ENCODE peak calls at places on chromosomes 6 and 20, in four cellular contexts. I, S, C and T are unnamed samples.

GRCh38 chr6:159655409-159655988 is 37.5 kb downstream of the SOD2 start:
- DNase-seq in S (no peak), I (no peak), C (no peak), T (no peak)

GRCh38 chr6:71982385-71982784 is 96.0 kb downstream of the RIMS1 start:
- DNase-seq in C (no peak), S (no peak), I (no peak), T (no peak)

GRCh38 chr6:43532201-43532600 is 15.3 kb downstream of the POLR1C start:
- DNase-seq in S (no peak), C (no peak), I (no peak), T (peak)

GRCh38 chr20:41889125-41889870 is 271.1 kb upstream of the CHD6 start:
- DNase-seq in C (no peak), I (no peak), S (no peak), T (no peak)

GRCh38 chr20:25158043-25158442 is 37.5 kb upstream of the ENTPD6 start:
- DNase-seq in C (no peak), I (no peak), S (no peak), T (no peak)

GRCh38 chr6:142935553-142936517 is 9.1 kb downstream of the HIVEP2 start:
- DNase-seq in C (no peak), I (no peak), S (no peak), T (no peak)

GRCh38 chr6:79762370-79762769 is 131.2 kb downstream of the SH3BGRL2 start:
- DNase-seq in S (no peak), C (no peak), I (no peak), T (no peak)

GRCh38 chr6:162014069-162014811 is 713.3 kb downstream of the PRKN start:
- DNase-seq in S (no peak), I (no peak), C (no peak), T (no peak)

GRCh38 chr6:55734256-55734655 is 141.1 kb downstream of the BMP5 start:
- DNase-seq in I (no peak), S (no peak), C (no peak), T (no peak)

GRCh38 chr6:116941727-116942126 is 64.7 kb downstream of the RFX6 start:
- DNase-seq in C (no peak), I (no peak), S (no peak), T (no peak)